ENCODE peak calls at places on chromosomes 7 and 10, in five cellular contexts. E is astrocyte, O is left ventricle myocardium inferior, M is brain microvascular endothelial cell, X is mucosa of descending colon. K is an unnamed sample. For H3K36me3, the result is how much of the 10 kb centered on the place peaks cover.

GRCh38 chr10:88841316-88842111 is 10.1 kb downstream of the ANKRD22 start:
- DNase-seq in E (no peak), O (no peak), M (no peak), X (no peak), K (no peak)

GRCh38 chr10:63157845-63158624 is 24.9 kb downstream of the NRBF2 start:
- DNase-seq in E (peak), O (no peak), M (peak), X (no peak), K (no peak)

GRCh38 chr10:71766717-71767419 is 6.5 kb downstream of the VSIR start:
- DNase-seq in E (peak), O (peak), M (peak), X (peak), K (peak)

GRCh38 chr7:130733866-130734524 is at the start of gene KLF14:
- DNase-seq in E (no peak), O (peak), M (no peak), X (no peak), K (peak)

GRCh38 chr7:80060218-80060806 is 74.3 kb upstream of the GNAI1 start:
- DNase-seq in E (peak), O (no peak), M (no peak), X (no peak), K (no peak)

GRCh38 chr7:137948083-137948844 is 53.6 kb downstream of the CREB3L2 start:
- DNase-seq in E (no peak), O (no peak), M (no peak), X (no peak), K (no peak)

GRCh38 chr10:103798511-103798910 is 56.9 kb downstream of the SH3PXD2A start:
- DNase-seq in E (no peak), O (peak), M (no peak), X (no peak), K (no peak)

GRCh38 chr10:17607603-17608332 is 9.4 kb downstream of the HACD1 start:
- DNase-seq in E (peak), O (no peak), M (peak), X (no peak), K (no peak)

GRCh38 chr7:4645241-4645640 is 36.9 kb upstream of the FOXK1 start:
- DNase-seq in E (peak), O (no peak), M (no peak), X (no peak), K (no peak)

GRCh38 chr7:80140388-80140787 is 5.8 kb downstream of the GNAI1 start:
- DNase-seq in E (no peak), O (no peak), M (no peak), X (no peak), K (no peak)

GRCh38 chr7:93920496-93921189 is 892 bp upstream of the GNG11 start:
- DNase-seq in E (no peak), O (no peak), M (no peak), X (no peak), K (no peak)

GRCh38 chr10:131812012-131812403 is 88.8 kb upstream of the PPP2R2D start:
- DNase-seq in E (no peak), O (no peak), M (no peak), X (no peak), K (no peak)

GRCh38 chr7:139943391-139943790 is 114.3 kb downstream of the TBXAS1 start:
- DNase-seq in E (no peak), O (no peak), M (no peak), X (no peak), K (no peak)

GRCh38 chr7:94514140-94514889 is 4.7 kb downstream of the CASD1 start:
- DNase-seq in E (no peak), O (no peak), M (no peak), X (no peak), K (no peak)

GRCh38 chr7:94297397-94297838 is 97.3 kb upstream of the COL1A2 start:
- DNase-seq in E (peak), O (peak), M (peak), X (no peak), K (peak)

GRCh38 chr7:103857435-103857834 is 132.0 kb downstream of the RELN start:
- DNase-seq in E (no peak), O (no peak), M (no peak), X (no peak), K (no peak)

GRCh38 chr10:59971915-59972314 is 65.6 kb upstream of the CCDC6 start:
- DNase-seq in E (peak), O (no peak), M (peak), X (no peak), K (peak)

GRCh38 chr10:91977501-91977900 is 53.9 kb downstream of the BTAF1 start:
- DNase-seq in E (no peak), O (no peak), M (no peak), X (no peak), K (no peak)

GRCh38 chr10:3745582-3745981 is 39.4 kb downstream of the KLF6 start:
- DNase-seq in E (no peak), O (no peak), M (no peak), X (no peak), K (no peak)

GRCh38 chr7:47211467-47212121 is 370.3 kb downstream of the TNS3 start:
- DNase-seq in E (no peak), O (no peak), M (no peak), X (no peak), K (no peak)

GRCh38 chr7:44375236-44375699 is 49.9 kb upstream of the CAMK2B start:
- DNase-seq in E (no peak), O (no peak), M (no peak), X (no peak), K (peak)

GRCh38 chr10:79487296-79488194 is 24.8 kb upstream of the EIF5AL1 start:
- DNase-seq in E (peak), O (peak), M (peak), X (peak), K (peak)

GRCh38 chr7:152313879-152314604 is 121.8 kb downstream of the KMT2C start:
- DNase-seq in E (peak), O (no peak), M (peak), X (no peak), K (peak)

GRCh38 chr10:97228775-97229157 is 43.0 kb upstream of the SLIT1 start:
- DNase-seq in E (no peak), O (no peak), M (no peak), X (no peak), K (no peak)
- H3K36me3 ChIP-seq in E (under half), O (half or more), M (under half), X (under half), K (under half)

DNA sequence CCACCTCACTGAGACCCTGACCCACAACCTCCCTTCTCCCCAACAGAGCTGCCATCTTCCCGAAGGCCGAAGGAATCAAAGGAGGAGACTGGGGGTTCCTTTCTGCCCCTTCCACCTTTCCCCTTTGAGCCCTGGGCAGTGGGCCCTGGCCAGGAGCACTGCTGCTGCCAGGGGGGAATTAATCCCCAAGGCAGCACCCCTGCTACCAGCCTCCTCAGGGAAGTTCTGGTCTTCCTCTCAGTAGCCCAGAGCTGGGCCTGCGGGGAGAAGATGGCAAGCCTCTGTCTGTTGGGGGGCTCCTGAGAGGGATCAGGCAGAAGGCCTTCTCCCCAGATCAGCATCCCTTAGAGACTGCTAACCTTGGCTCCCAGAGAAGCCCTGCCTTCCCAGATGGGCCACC is 25.5 kb downstream of the DPCD start:
- DNase-seq in E (no peak), O (no peak), M (no peak), X (no peak), K (no peak)
- H3K36me3 ChIP-seq in E (under half), O (under half), M (under half), X (under half), K (under half)

DNA sequence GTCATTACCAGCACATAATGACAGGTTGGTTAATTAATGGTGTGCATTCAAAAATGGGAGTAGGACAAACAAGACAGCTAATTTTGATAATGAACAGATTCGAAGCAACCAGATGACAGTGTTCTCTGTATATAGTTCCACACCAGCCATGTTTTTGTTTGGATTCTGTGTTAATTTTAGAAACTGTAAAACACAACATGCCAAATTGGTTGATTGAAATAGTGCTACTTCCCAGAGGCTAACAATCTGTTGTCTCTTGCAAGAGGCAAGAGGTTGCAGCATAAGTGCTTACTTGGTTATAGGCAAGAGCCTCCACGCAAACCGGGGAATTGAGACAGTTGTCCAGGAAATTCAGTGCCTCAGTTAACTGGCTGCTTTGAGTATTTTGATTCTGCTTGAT is 170.2 kb upstream of the HABP2 start:
- DNase-seq in E (no peak), O (no peak), M (no peak), X (no peak), K (no peak)
- H3K36me3 ChIP-seq in E (under half), O (under half), M (under half), X (under half), K (under half)

DNA sequence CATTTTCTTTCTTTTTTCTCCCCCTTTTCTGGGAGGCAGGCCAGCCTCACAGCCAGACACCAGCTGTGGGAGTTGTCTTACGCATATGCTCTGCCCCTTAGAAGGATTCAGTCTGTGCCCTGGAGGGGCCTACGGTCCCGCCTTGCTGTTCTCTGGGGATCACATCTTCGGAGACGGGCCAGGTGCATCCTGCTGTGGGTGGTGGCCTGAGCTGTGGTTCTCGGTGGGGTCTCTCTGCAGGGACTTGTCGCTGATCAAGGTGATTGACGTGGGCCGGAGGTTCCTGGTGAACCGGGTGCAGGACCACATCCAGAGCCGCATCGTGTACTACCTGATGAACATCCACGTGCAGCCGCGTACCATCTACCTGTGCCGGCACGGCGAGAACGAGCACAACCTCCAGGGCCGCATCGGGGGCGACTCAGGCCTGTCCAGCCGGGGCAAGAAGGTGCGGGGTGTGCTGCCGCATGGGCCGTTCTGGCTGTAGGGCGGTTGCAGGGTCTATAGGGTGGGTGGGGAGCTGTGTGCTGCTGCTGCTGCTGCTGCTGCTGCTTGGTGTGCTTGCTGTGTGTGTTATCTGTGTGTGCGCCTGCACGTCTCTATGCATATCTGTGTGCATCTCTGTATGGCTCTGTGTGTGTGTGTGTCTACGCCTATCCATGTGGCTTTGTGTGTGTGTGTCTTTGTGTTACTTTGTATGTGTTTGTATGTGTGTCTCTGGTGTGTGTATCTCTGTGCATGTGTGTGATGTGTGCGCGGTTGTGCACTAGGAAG is 17.9 kb downstream of the PFKFB3 start:
- DNase-seq in E (no peak), O (no peak), M (no peak), X (no peak), K (no peak)
- H3K36me3 ChIP-seq in E (under half), O (half or more), M (half or more), X (under half), K (under half)

DNA sequence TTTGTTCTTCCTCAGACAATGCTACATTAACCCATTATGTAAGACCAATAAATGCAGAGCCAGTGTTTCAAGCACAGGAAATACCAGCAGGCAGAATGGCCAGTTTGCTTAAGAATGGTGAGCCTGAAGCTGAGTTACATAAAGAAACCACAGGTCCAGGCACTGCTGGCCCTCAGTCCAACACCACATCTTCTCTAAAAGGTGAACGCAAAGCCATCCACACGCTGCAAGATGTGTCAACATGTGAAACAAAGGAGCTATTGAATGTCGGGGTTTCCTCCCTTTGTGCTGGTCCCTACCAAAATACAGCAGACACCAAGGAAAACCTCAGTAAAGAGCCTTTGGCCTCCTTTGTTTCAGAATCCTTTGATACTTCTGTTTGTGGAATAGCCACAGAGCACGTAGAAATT is 63.8 kb downstream of the TASOR2 start:
- DNase-seq in E (no peak), O (no peak), M (no peak), X (no peak), K (no peak)
- H3K36me3 ChIP-seq in E (under half), O (half or more), M (under half), X (under half), K (under half)

DNA sequence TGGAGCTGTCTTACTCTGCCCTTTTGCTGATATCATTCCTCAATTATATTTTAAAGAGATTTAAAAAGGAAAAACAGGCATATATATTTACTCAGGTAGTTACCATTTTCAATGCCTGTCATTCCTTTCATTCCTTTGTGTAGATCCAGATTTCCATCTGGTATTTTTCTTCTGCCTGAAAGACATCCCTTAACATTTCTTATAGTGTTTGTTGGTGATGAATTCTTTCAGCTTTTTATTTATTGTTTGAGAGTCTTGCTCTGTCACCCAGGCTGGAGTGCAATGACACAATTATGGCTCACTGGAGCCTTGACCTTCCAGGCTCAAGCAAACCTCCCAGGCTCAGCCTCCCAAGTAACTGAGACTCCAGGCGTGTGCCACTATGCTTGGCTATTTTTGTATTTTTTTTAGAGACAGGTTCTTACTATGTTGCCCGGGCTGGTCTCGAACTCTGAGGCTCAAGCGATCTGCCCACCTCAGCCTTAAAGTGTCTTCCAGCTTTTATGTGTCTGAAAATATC is 5.6 kb upstream of the POM121 start:
- DNase-seq in E (no peak), O (no peak), M (no peak), X (no peak), K (peak)
- H3K36me3 ChIP-seq in E (under half), O (under half), M (under half), X (under half), K (under half)

DNA sequence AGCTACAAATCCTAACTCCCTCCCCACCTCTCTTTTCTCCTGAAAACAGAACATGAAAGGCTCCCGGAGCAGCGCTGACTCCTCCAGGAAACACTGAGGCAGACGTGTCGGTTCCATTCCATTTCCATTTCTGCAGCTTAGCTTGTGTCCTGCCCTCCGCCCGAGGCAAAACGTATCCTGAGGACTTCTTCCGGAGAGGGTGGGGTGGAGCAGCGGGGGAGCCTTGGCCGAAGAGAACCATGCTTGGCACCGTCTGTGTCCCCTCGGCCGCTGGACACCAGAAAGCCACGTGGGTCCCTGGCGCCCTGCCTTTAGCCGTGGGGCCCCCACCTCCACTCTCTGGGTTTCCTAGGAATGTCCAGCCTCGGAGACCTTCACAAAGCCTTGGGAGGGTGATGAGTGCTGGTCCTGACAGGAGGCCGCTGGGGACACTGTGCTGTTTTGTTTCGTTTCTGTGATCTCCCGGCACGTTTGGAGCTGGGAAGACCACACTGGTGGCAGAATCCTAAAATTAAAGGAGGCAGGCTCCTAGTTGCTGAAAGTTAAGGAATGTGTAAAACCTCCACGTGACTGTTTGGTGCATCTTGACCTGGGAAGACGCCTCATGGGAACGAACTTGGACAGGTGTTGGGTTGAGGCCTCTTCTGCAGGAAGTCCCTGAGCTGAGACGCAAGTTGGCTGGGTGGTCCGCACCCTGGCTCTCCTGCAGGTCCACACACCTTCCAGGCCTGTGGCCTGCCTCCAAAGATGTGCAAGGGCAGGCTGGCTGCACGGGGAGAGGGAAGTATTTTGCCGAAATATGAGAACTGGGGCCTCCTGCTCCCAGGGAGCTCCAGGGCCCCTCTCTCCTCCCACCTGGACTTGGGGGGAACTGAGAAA is 30.4 kb downstream of the PFKFB3 start:
- DNase-seq in E (no peak), O (no peak), M (no peak), X (no peak), K (no peak)
- H3K36me3 ChIP-seq in E (under half), O (half or more), M (under half), X (under half), K (half or more)

GRCh38 chr7:101924171-101924570 is 106.7 kb downstream of the CUX1 start:
- DNase-seq in E (peak), O (no peak), M (peak), X (no peak), K (no peak)

GRCh38 chr7:101923276-101923985 is 106.0 kb downstream of the CUX1 start:
- DNase-seq in E (peak), O (no peak), M (peak), X (no peak), K (no peak)

GRCh38 chr7:101919363-101920115 is 102.1 kb downstream of the CUX1 start:
- DNase-seq in E (no peak), O (no peak), M (no peak), X (no peak), K (no peak)

GRCh38 chr7:101921061-101921460 is 103.6 kb downstream of the CUX1 start:
- DNase-seq in E (no peak), O (no peak), M (no peak), X (no peak), K (no peak)

DNA sequence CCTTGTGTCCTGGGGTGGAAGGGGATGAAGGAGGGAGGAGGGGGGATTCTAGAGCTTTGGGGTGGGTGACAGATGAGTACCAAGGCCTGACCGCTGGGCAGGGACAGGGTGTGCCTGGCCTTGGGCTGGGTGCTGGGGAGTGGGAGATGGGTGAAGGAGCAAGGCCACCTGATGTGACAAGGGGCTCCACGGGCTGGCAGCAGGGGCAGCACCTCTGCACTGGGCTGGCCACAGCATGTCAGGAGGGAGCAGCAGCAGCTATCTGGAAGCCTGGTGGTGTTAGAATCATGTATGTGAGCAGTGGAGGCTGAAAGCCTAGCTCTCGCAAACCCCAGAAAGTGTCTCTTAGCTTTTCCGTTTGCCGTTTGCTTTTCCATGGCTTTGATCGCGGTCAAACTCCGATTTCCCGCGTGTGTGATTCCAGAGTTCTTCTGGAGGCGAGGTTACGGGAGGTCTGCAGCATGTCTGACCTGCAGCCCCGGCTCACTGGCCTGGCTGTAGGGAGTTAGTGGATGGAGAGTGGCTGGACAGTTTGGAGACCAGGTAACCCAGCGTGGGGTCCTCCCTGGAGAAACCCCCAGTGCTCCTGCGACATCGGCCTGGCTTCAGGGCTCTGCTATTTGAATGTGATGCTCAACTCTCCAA is 105.3 kb downstream of the CUX1 start:
- DNase-seq in E (no peak), O (no peak), M (no peak), X (no peak), K (no peak)
- H3K36me3 ChIP-seq in E (under half), O (under half), M (under half), X (under half), K (under half)